ENCODE peak calls at places on chromosomes 11 and 22, in nine cellular contexts. Y is tibial nerve; S is stomach; K is AG04450; P is CD4-positive, alpha-beta T cell; B is mammary epithelial cell; D is ovary; R is PC-3; J is brain microvascular endothelial cell. W is an unnamed sample.

GRCh38 chr11:898160-898517 is 12.5 kb downstream of the CHID1 start:
- DNase-seq in Y (no peak), S (no peak), K (no peak), P (no peak), B (no peak), D (no peak), R (peak), J (no peak), W (no peak)

GRCh38 chr22:46614070-46614931 is 5.9 kb upstream of the GRAMD4 start:
- DNase-seq in Y (no peak), S (no peak), K (no peak), P (peak), B (no peak), D (no peak), R (no peak), J (no peak), W (no peak)

GRCh38 chr11:118051611-118052461 is 25.0 kb upstream of the TMPRSS4 start:
- DNase-seq in Y (no peak), S (peak), K (no peak), P (peak), B (no peak), D (no peak), R (no peak), J (no peak), W (no peak)

GRCh38 chr11:96215094-96215782 is 127.8 kb downstream of the MAML2 start:
- DNase-seq in Y (no peak), S (no peak), K (no peak), P (peak), B (no peak), D (no peak), R (peak), J (peak), W (no peak)

GRCh38 chr11:92527467-92527866 is 302.8 kb downstream of the FAT3 start:
- DNase-seq in Y (no peak), S (no peak), K (no peak), P (no peak), B (no peak), D (no peak), R (no peak), J (no peak), W (no peak)

GRCh38 chr11:71372693-71373657 is 75.2 kb downstream of the DHCR7 start:
- DNase-seq in Y (no peak), S (no peak), K (peak), P (peak), B (peak), D (no peak), R (peak), J (peak), W (no peak)

GRCh38 chr22:17969732-17970131 is 54.6 kb downstream of the MICAL3 start:
- DNase-seq in Y (no peak), S (no peak), K (peak), P (no peak), B (peak), D (peak), R (peak), J (peak), W (no peak)

GRCh38 chr11:94417386-94417987 is 16.3 kb upstream of the GPR83 start:
- DNase-seq in Y (peak), S (no peak), K (peak), P (no peak), B (peak), D (no peak), R (peak), J (peak), W (no peak)

GRCh38 chr11:87005569-87005921 is 32.2 kb upstream of the TMEM135 start:
- DNase-seq in Y (no peak), S (no peak), K (no peak), P (no peak), B (no peak), D (no peak), R (no peak), J (no peak), W (no peak)

GRCh38 chr11:12889243-12889642 is 119.9 kb upstream of the RASSF10 start:
- DNase-seq in Y (peak), S (no peak), K (no peak), P (no peak), B (peak), D (peak), R (no peak), J (peak), W (no peak)

GRCh38 chr11:125995313-125995712 is 49.5 kb downstream of the VSIG10L2 start:
- DNase-seq in Y (no peak), S (no peak), K (no peak), P (no peak), B (no peak), D (no peak), R (no peak), J (no peak), W (no peak)

DNA sequence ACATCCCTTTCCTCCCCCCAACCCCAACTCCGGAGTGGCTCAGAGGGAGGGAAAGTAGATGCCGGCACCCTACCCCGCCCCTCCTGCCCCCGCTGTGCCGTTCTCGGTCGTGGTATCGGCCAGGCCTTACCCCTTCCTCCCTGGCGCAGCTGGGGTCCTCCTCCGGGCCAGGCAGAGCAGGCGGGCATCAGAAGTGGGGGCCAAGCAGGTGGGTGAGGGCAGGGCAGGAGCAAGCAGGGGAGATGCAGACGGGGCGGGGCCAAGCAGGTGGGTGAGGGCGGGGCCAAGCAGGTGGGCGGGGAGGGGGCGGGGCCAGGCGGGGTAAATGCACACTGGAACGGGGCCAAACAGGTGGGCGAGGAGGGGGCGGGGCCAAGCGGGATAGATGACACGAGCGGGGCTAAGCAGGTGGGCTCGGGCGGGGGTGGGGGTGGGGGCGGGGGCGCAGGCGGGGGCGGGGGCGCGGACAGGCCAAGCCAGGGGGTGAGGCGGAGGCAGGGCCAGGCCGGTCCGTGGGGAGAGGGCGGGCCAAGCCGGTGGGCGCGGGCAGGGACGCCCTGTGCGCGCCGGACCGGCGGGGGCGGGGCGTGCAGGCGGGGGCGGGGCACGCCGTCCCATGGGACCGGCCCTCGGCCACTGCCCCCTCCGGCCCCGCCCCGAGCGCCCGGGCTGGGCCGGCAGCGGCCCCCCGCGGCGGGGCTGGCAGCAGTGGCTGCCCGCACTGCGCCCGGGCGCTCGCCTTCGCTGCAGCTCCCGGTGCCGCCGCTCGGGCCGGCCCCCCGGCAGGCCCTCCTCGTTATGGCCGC is at the start of the genes KCNQ1 and TRPM5:
- DNase-seq in Y (no peak), S (peak), K (no peak), P (peak), B (no peak), D (no peak), R (peak), J (no peak), W (peak)
- TF ChIP-seq CTCF in Y (no peak), S (peak), K (no peak), P (no peak), B (no peak), D (no peak), R (no peak), J (no peak), W (no peak)

GRCh38 chr11:43943931-43944751 is 1.7 kb downstream of the C11orf96 start:
- DNase-seq in Y (no peak), S (no peak), K (no peak), P (no peak), B (peak), D (peak), R (peak), J (peak), W (no peak)
- H3K27ac ChIP-seq in Y (peak), S (peak), K (no peak), P (no peak), B (no peak), D (peak), R (no peak), J (no peak), W (peak)

GRCh38 chr22:39319284-39320170 is at the start of gene RPL3:
- DNase-seq in Y (peak), S (peak), K (peak), P (peak), B (peak), D (peak), R (peak), J (peak), W (peak)
- TF ChIP-seq CTCF in Y (no peak), S (peak), K (peak), P (no peak), B (no peak), D (peak), R (no peak), J (no peak), W (peak)

GRCh38 chr11:61780581-61781162 is 11.7 kb downstream of the TMEM258 start:
- DNase-seq in Y (no peak), S (no peak), K (no peak), P (no peak), B (no peak), D (no peak), R (no peak), J (no peak), W (no peak)

GRCh38 chr11:61782841-61783240 is 9.6 kb downstream of the TMEM258 start:
- DNase-seq in Y (no peak), S (no peak), K (no peak), P (no peak), B (no peak), D (no peak), R (no peak), J (no peak), W (no peak)

GRCh38 chr11:61779666-61780525 is 12.5 kb downstream of the TMEM258 start:
- DNase-seq in Y (no peak), S (no peak), K (no peak), P (no peak), B (no peak), D (no peak), R (no peak), J (no peak), W (peak)

GRCh38 chr11:61783717-61784505 is 8.5 kb downstream of the TMEM258 start:
- DNase-seq in Y (no peak), S (no peak), K (no peak), P (no peak), B (no peak), D (no peak), R (no peak), J (peak), W (no peak)

DNA sequence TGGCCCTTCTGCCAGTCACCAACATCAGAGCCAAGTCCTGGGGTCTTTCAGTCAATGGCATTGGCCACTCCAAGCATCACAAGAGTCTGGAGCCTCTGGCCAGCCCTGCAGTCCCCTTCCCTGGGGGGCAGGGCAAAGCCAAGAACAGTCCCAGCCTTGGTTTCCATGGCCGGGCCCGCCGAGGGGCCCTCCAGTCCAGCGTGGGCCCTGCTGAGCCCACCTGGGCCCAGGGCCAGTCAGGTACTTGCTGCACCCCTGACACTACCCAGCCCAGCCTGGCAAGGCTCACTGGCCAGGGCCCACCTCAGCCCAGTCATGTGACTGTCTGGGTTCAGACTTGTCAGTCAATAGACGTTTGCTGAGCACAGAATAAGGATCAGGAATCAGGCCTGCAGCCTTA is 10.8 kb downstream of the TMEM258 start:
- DNase-seq in Y (no peak), S (no peak), K (no peak), P (no peak), B (no peak), D (no peak), R (no peak), J (no peak), W (peak)
- H3K27ac ChIP-seq in Y (no peak), S (no peak), K (no peak), P (no peak), B (no peak), D (no peak), R (no peak), J (no peak), W (no peak)

DNA sequence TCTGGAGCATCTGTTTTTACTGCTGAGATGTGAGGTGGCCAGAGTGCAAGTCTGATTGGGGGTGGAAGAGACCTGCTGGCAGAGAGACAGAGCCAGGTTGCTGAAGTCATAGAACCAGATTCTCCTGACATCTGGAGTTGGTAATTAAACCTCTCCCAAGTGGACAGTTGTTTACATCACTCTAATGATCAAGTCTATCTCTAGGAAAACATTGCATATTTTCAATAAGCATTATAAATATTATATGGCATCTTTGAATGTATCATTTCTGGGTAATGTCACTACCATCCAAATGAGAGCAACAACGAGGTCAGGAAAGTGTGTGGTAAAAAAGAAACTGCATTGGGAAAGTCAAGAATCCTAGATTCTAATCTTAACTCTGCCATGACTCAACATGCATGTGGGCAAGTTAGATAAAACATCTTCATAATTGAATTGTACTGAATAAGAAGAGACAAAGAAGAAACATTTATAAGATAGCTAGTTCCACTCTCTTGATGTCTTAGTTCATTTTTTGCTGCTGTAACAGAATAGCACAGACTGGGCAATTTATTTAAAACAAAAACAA is 351.2 kb upstream of the API5 start:
- DNase-seq in Y (no peak), S (no peak), K (no peak), P (no peak), B (no peak), D (no peak), R (no peak), J (no peak), W (no peak)
- TF ChIP-seq CTCF in Y (no peak), S (no peak), K (no peak), P (no peak), B (no peak), D (no peak), R (no peak), J (no peak), W (no peak)

GRCh38 chr11:34585870-34586654 is 34.8 kb upstream of the EHF start:
- DNase-seq in Y (no peak), S (no peak), K (peak), P (no peak), B (peak), D (no peak), R (peak), J (peak), W (no peak)
- H3K27ac ChIP-seq in Y (no peak), S (peak), K (no peak), P (no peak), B (no peak), D (no peak), R (peak), J (no peak), W (no peak)

W was measured in pancreas.